ENCODE peak calls at places on chromosomes 2 and 18, in seven cellular contexts. One of them, this sample, is unnamed.

GRCh38 chr2:164764996-164765395 is 76.6 kb downstream of the COBLL1 start:
- DNase-seq in GM12878: no peak
- DNase-seq in upper lobe of left lung: no peak
- DNase-seq in SK-N-SH: no peak
- DNase-seq in HL-60: no peak
- DNase-seq in HCT116: no peak
- DNase-seq in sigmoid colon: no peak
- DNase-seq in this sample: no peak

GRCh38 chr2:231621051-231621879 is 28.6 kb downstream of the TEX44 start:
- DNase-seq in GM12878: no peak
- DNase-seq in upper lobe of left lung: no peak
- DNase-seq in SK-N-SH: no peak
- DNase-seq in HL-60: no peak
- DNase-seq in HCT116: peak
- DNase-seq in sigmoid colon: peak
- DNase-seq in this sample: peak

GRCh38 chr2:109320195-109320935 is 191.4 kb downstream of the SH3RF3 start:
- DNase-seq in GM12878: no peak
- DNase-seq in upper lobe of left lung: no peak
- DNase-seq in SK-N-SH: no peak
- DNase-seq in HL-60: peak
- DNase-seq in HCT116: no peak
- DNase-seq in sigmoid colon: no peak
- DNase-seq in this sample: no peak

GRCh38 chr2:224004105-224004715 is 34.9 kb downstream of the SERPINE2 start:
- DNase-seq in GM12878: no peak
- DNase-seq in upper lobe of left lung: no peak
- DNase-seq in SK-N-SH: no peak
- DNase-seq in HL-60: no peak
- DNase-seq in HCT116: no peak
- DNase-seq in sigmoid colon: no peak
- DNase-seq in this sample: no peak

GRCh38 chr2:36322108-36322507 is 33.5 kb upstream of the CRIM1 start:
- DNase-seq in GM12878: no peak
- DNase-seq in upper lobe of left lung: no peak
- DNase-seq in SK-N-SH: no peak
- DNase-seq in HL-60: no peak
- DNase-seq in HCT116: peak
- DNase-seq in sigmoid colon: no peak
- DNase-seq in this sample: no peak

GRCh38 chr2:66665124-66665984 is 230.4 kb downstream of the MEIS1 start:
- DNase-seq in GM12878: no peak
- DNase-seq in upper lobe of left lung: no peak
- DNase-seq in SK-N-SH: no peak
- DNase-seq in HL-60: no peak
- DNase-seq in HCT116: no peak
- DNase-seq in sigmoid colon: no peak
- DNase-seq in this sample: no peak

GRCh38 chr2:168312036-168312822 is 64.8 kb upstream of the STK39 start:
- DNase-seq in GM12878: no peak
- DNase-seq in upper lobe of left lung: no peak
- DNase-seq in SK-N-SH: no peak
- DNase-seq in HL-60: no peak
- DNase-seq in HCT116: no peak
- DNase-seq in sigmoid colon: no peak
- DNase-seq in this sample: no peak

GRCh38 chr2:11514081-11514730 is 19.6 kb upstream of the GREB1 start:
- DNase-seq in GM12878: no peak
- DNase-seq in upper lobe of left lung: no peak
- DNase-seq in SK-N-SH: no peak
- DNase-seq in HL-60: no peak
- DNase-seq in HCT116: no peak
- DNase-seq in sigmoid colon: no peak
- DNase-seq in this sample: no peak

GRCh38 chr2:235086481-235087184 is 134.8 kb downstream of the SH3BP4 start:
- DNase-seq in GM12878: no peak
- DNase-seq in upper lobe of left lung: no peak
- DNase-seq in SK-N-SH: no peak
- DNase-seq in HL-60: no peak
- DNase-seq in HCT116: no peak
- DNase-seq in sigmoid colon: no peak
- DNase-seq in this sample: no peak

GRCh38 chr18:70421471-70421870 is 132.6 kb downstream of the SOCS6 start:
- DNase-seq in GM12878: no peak
- DNase-seq in upper lobe of left lung: no peak
- DNase-seq in SK-N-SH: no peak
- DNase-seq in HL-60: no peak
- DNase-seq in HCT116: peak
- DNase-seq in sigmoid colon: no peak
- DNase-seq in this sample: no peak

GRCh38 chr18:78487649-78488048 is 492.0 kb upstream of the SALL3 start:
- DNase-seq in GM12878: no peak
- DNase-seq in upper lobe of left lung: no peak
- DNase-seq in SK-N-SH: no peak
- DNase-seq in HL-60: no peak
- DNase-seq in HCT116: no peak
- DNase-seq in sigmoid colon: no peak
- DNase-seq in this sample: no peak

GRCh38 chr2:208373460-208374089 is 33.0 kb upstream of the PTH2R start:
- DNase-seq in GM12878: no peak
- DNase-seq in upper lobe of left lung: no peak
- DNase-seq in SK-N-SH: peak
- DNase-seq in HL-60: peak
- DNase-seq in HCT116: peak
- DNase-seq in sigmoid colon: no peak
- DNase-seq in this sample: no peak

GRCh38 chr2:224146356-224147160 is 107.5 kb upstream of the SERPINE2 start:
- DNase-seq in GM12878: no peak
- DNase-seq in upper lobe of left lung: no peak
- DNase-seq in SK-N-SH: no peak
- DNase-seq in HL-60: no peak
- DNase-seq in HCT116: no peak
- DNase-seq in sigmoid colon: no peak
- DNase-seq in this sample: no peak

GRCh38 chr2:72028996-72029395 is 118.7 kb downstream of the CYP26B1 start:
- DNase-seq in GM12878: no peak
- DNase-seq in upper lobe of left lung: no peak
- DNase-seq in SK-N-SH: no peak
- DNase-seq in HL-60: no peak
- DNase-seq in HCT116: no peak
- DNase-seq in sigmoid colon: no peak
- DNase-seq in this sample: peak

GRCh38 chr2:38912619-38913018 is 22.9 kb downstream of the ARHGEF33 start:
- DNase-seq in GM12878: no peak
- DNase-seq in upper lobe of left lung: no peak
- DNase-seq in SK-N-SH: no peak
- DNase-seq in HL-60: no peak
- DNase-seq in HCT116: no peak
- DNase-seq in sigmoid colon: no peak
- DNase-seq in this sample: no peak

GRCh38 chr18:75111673-75112485 is 97.1 kb downstream of the PTGR3 start:
- DNase-seq in GM12878: no peak
- DNase-seq in upper lobe of left lung: no peak
- DNase-seq in SK-N-SH: no peak
- DNase-seq in HL-60: no peak
- DNase-seq in HCT116: no peak
- DNase-seq in sigmoid colon: no peak
- DNase-seq in this sample: no peak

GRCh38 chr2:72026819-72027425 is 120.7 kb downstream of the CYP26B1 start:
- DNase-seq in GM12878: no peak
- DNase-seq in upper lobe of left lung: no peak
- DNase-seq in SK-N-SH: no peak
- DNase-seq in HL-60: no peak
- DNase-seq in HCT116: no peak
- DNase-seq in sigmoid colon: no peak
- DNase-seq in this sample: peak

GRCh38 chr2:10550206-10551001 is 102.3 kb upstream of the ODC1 start:
- DNase-seq in GM12878: no peak
- DNase-seq in upper lobe of left lung: no peak
- DNase-seq in SK-N-SH: peak
- DNase-seq in HL-60: no peak
- DNase-seq in HCT116: no peak
- DNase-seq in sigmoid colon: no peak
- DNase-seq in this sample: no peak

GRCh38 chr2:1683297-1683696 is 61.0 kb downstream of the PXDN start:
- DNase-seq in GM12878: no peak
- DNase-seq in upper lobe of left lung: no peak
- DNase-seq in SK-N-SH: peak
- DNase-seq in HL-60: no peak
- DNase-seq in HCT116: no peak
- DNase-seq in sigmoid colon: no peak
- DNase-seq in this sample: no peak

GRCh38 chr18:2312440-2312839 is 258.9 kb downstream of the METTL4 start:
- DNase-seq in GM12878: peak
- DNase-seq in upper lobe of left lung: no peak
- DNase-seq in SK-N-SH: no peak
- DNase-seq in HL-60: no peak
- DNase-seq in HCT116: no peak
- DNase-seq in sigmoid colon: no peak
- DNase-seq in this sample: no peak

GRCh38 chr18:58858591-58859468 is 5.8 kb upstream of the ZNF532 start:
- DNase-seq in GM12878: no peak
- DNase-seq in upper lobe of left lung: no peak
- DNase-seq in SK-N-SH: no peak
- DNase-seq in HL-60: no peak
- DNase-seq in HCT116: no peak
- DNase-seq in sigmoid colon: peak
- DNase-seq in this sample: peak

GRCh38 chr18:79383388-79384056 is 12.2 kb upstream of the NFATC1 start:
- DNase-seq in GM12878: no peak
- DNase-seq in upper lobe of left lung: peak
- DNase-seq in SK-N-SH: peak
- DNase-seq in HL-60: no peak
- DNase-seq in HCT116: no peak
- DNase-seq in sigmoid colon: peak
- DNase-seq in this sample: no peak

GRCh38 chr18:63138469-63139340 is 180.9 kb downstream of the BCL2 start:
- DNase-seq in GM12878: peak
- DNase-seq in upper lobe of left lung: no peak
- DNase-seq in SK-N-SH: no peak
- DNase-seq in HL-60: peak
- DNase-seq in HCT116: no peak
- DNase-seq in sigmoid colon: no peak
- DNase-seq in this sample: no peak

GRCh38 chr18:59052965-59053960 is 86.4 kb upstream of the SEC11C start:
- DNase-seq in GM12878: no peak
- DNase-seq in upper lobe of left lung: no peak
- DNase-seq in SK-N-SH: no peak
- DNase-seq in HL-60: no peak
- DNase-seq in HCT116: no peak
- DNase-seq in sigmoid colon: no peak
- DNase-seq in this sample: no peak

GRCh38 chr18:42706029-42706608 is 409.4 kb downstream of the RIT2 start:
- DNase-seq in GM12878: no peak
- DNase-seq in upper lobe of left lung: no peak
- DNase-seq in SK-N-SH: no peak
- DNase-seq in HL-60: no peak
- DNase-seq in HCT116: no peak
- DNase-seq in sigmoid colon: no peak
- DNase-seq in this sample: no peak

GRCh38 chr2:33321236-33321731 is 155.2 kb upstream of the RASGRP3 start:
- DNase-seq in GM12878: peak
- DNase-seq in upper lobe of left lung: no peak
- DNase-seq in SK-N-SH: no peak
- DNase-seq in HL-60: no peak
- DNase-seq in HCT116: no peak
- DNase-seq in sigmoid colon: no peak
- DNase-seq in this sample: no peak

GRCh38 chr2:225074919-225075681 is 32.8 kb upstream of the DOCK10 start:
- DNase-seq in GM12878: no peak
- DNase-seq in upper lobe of left lung: no peak
- DNase-seq in SK-N-SH: no peak
- DNase-seq in HL-60: no peak
- DNase-seq in HCT116: no peak
- DNase-seq in sigmoid colon: no peak
- DNase-seq in this sample: no peak

GRCh38 chr18:48609820-48610815 is 71.3 kb downstream of the CTIF start:
- DNase-seq in GM12878: no peak
- DNase-seq in upper lobe of left lung: no peak
- DNase-seq in SK-N-SH: no peak
- DNase-seq in HL-60: no peak
- DNase-seq in HCT116: no peak
- DNase-seq in sigmoid colon: no peak
- DNase-seq in this sample: no peak

GRCh38 chr2:56749152-56749752 is 565.5 kb downstream of the CCDC85A start:
- DNase-seq in GM12878: no peak
- DNase-seq in upper lobe of left lung: no peak
- DNase-seq in SK-N-SH: no peak
- DNase-seq in HL-60: no peak
- DNase-seq in HCT116: peak
- DNase-seq in sigmoid colon: no peak
- DNase-seq in this sample: no peak

GRCh38 chr2:186853871-186854435 is 5.0 kb upstream of the ZSWIM2 start:
- DNase-seq in GM12878: no peak
- DNase-seq in upper lobe of left lung: no peak
- DNase-seq in SK-N-SH: no peak
- DNase-seq in HL-60: no peak
- DNase-seq in HCT116: no peak
- DNase-seq in sigmoid colon: no peak
- DNase-seq in this sample: no peak

GRCh38 chr2:199064201-199064600 is 393.5 kb downstream of the SATB2 start:
- DNase-seq in GM12878: no peak
- DNase-seq in upper lobe of left lung: no peak
- DNase-seq in SK-N-SH: no peak
- DNase-seq in HL-60: no peak
- DNase-seq in HCT116: no peak
- DNase-seq in sigmoid colon: no peak
- DNase-seq in this sample: no peak
- TF ChIP-seq POLR2AphosphoS5 in GM12878: no peak
- TF ChIP-seq POLR2AphosphoS5 in upper lobe of left lung: no peak
- TF ChIP-seq POLR2AphosphoS5 in SK-N-SH: no peak
- TF ChIP-seq POLR2AphosphoS5 in HL-60: no peak
- TF ChIP-seq POLR2AphosphoS5 in HCT116: no peak
- TF ChIP-seq POLR2AphosphoS5 in sigmoid colon: no peak
- TF ChIP-seq POLR2AphosphoS5 in this sample: no peak

GRCh38 chr18:71831039-71831438 is 713.1 kb downstream of the CBLN2 start:
- DNase-seq in GM12878: no peak
- DNase-seq in upper lobe of left lung: no peak
- DNase-seq in SK-N-SH: no peak
- DNase-seq in HL-60: no peak
- DNase-seq in HCT116: no peak
- DNase-seq in sigmoid colon: no peak
- DNase-seq in this sample: no peak
- TF ChIP-seq POLR2AphosphoS5 in GM12878: no peak
- TF ChIP-seq POLR2AphosphoS5 in upper lobe of left lung: no peak
- TF ChIP-seq POLR2AphosphoS5 in SK-N-SH: no peak
- TF ChIP-seq POLR2AphosphoS5 in HL-60: no peak
- TF ChIP-seq POLR2AphosphoS5 in HCT116: no peak
- TF ChIP-seq POLR2AphosphoS5 in sigmoid colon: no peak
- TF ChIP-seq POLR2AphosphoS5 in this sample: no peak

GRCh38 chr2:217922101-217923006 is 80.4 kb downstream of the TNS1 start:
- DNase-seq in GM12878: no peak
- DNase-seq in upper lobe of left lung: peak
- DNase-seq in SK-N-SH: peak
- DNase-seq in HL-60: no peak
- DNase-seq in HCT116: no peak
- DNase-seq in sigmoid colon: peak
- DNase-seq in this sample: no peak
- TF ChIP-seq POLR2AphosphoS5 in GM12878: no peak
- TF ChIP-seq POLR2AphosphoS5 in upper lobe of left lung: peak
- TF ChIP-seq POLR2AphosphoS5 in SK-N-SH: no peak
- TF ChIP-seq POLR2AphosphoS5 in HL-60: no peak
- TF ChIP-seq POLR2AphosphoS5 in HCT116: no peak
- TF ChIP-seq POLR2AphosphoS5 in sigmoid colon: peak
- TF ChIP-seq POLR2AphosphoS5 in this sample: peak

GRCh38 chr2:20421336-20421987 is 25.4 kb upstream of the RHOB start:
- DNase-seq in GM12878: no peak
- DNase-seq in upper lobe of left lung: no peak
- DNase-seq in SK-N-SH: no peak
- DNase-seq in HL-60: no peak
- DNase-seq in HCT116: no peak
- DNase-seq in sigmoid colon: no peak
- DNase-seq in this sample: no peak
- TF ChIP-seq POLR2AphosphoS5 in GM12878: no peak
- TF ChIP-seq POLR2AphosphoS5 in upper lobe of left lung: no peak
- TF ChIP-seq POLR2AphosphoS5 in SK-N-SH: no peak
- TF ChIP-seq POLR2AphosphoS5 in HL-60: no peak
- TF ChIP-seq POLR2AphosphoS5 in HCT116: no peak
- TF ChIP-seq POLR2AphosphoS5 in sigmoid colon: no peak
- TF ChIP-seq POLR2AphosphoS5 in this sample: no peak